ENCODE peak calls at places on chromosomes 3 and 15, in five cellular contexts. J is lower lobe of right lung, X is lung microvascular endothelial cell, Z is psoas muscle, U is upper lobe of right lung. E is an unnamed sample.
A peak's percentile ranks its signal among the peaks of the same experiment; 100 is the strongest.

GRCh38 chr3:148420251-148420650 is 277.5 kb upstream of the AGTR1 start:
- DNase-seq in J (no peak), X (no peak), Z (no peak), U (no peak), E (no peak)

GRCh38 chr3:175121225-175121624 is 262.1 kb downstream of the NAALADL2 start:
- DNase-seq in J (no peak), X (no peak), Z (no peak), U (no peak), E (no peak)

GRCh38 chr3:122080188-122080587 is 25.0 kb downstream of the CD86 start:
- DNase-seq in J (no peak), X (no peak), Z (no peak), U (no peak), E (no peak)

GRCh38 chr3:187979543-187979942 is 174.4 kb upstream of the LPP start:
- DNase-seq in J (no peak), X (no peak), Z (no peak), U (no peak), E (no peak)

GRCh38 chr15:93649691-93650235 is 560.8 kb upstream of the RGMA start:
- DNase-seq in J (no peak), X (no peak), Z (no peak), U (no peak), E (no peak)

GRCh38 chr3:104629038-104629437 is 737.7 kb upstream of the ALCAM start:
- DNase-seq in J (no peak), X (no peak), Z (no peak), U (no peak), E (no peak)

GRCh38 chr15:58074452-58074851 is 8.9 kb upstream of the ALDH1A2 start:
- DNase-seq in J (no peak), X (no peak), Z (no peak), U (no peak), E (no peak)

GRCh38 chr3:51340311-51340829 is 44.7 kb upstream of the MANF start:
- DNase-seq in J (no peak), X (peak; percentile 79), Z (no peak), U (no peak), E (no peak)

GRCh38 chr3:133489466-133490085 is 83.9 kb upstream of the CDV3 start:
- DNase-seq in J (no peak), X (no peak), Z (no peak), U (no peak), E (no peak)

GRCh38 chr3:106204160-106204868 is 335.5 kb upstream of the CBLB start:
- DNase-seq in J (no peak), X (no peak), Z (no peak), U (no peak), E (no peak)

GRCh38 chr3:194204793-194205065 is 68.8 kb downstream of the HES1 start:
- DNase-seq in J (no peak), X (no peak), Z (no peak), U (no peak), E (no peak)

GRCh38 chr3:146625117-146625775 is 20.1 kb upstream of the PLSCR5 start:
- DNase-seq in J (no peak), X (peak; percentile 9), Z (no peak), U (no peak), E (no peak)

GRCh38 chr3:5441401-5441800 is 253.9 kb downstream of the EDEM1 start:
- DNase-seq in J (no peak), X (no peak), Z (no peak), U (no peak), E (no peak)

GRCh38 chr15:80434926-80435720 is 30.9 kb downstream of the ARNT2 start:
- DNase-seq in J (no peak), X (no peak), Z (no peak), U (no peak), E (no peak)

GRCh38 chr3:182479335-182479734 is 314.0 kb upstream of the ATP11B start:
- DNase-seq in J (no peak), X (no peak), Z (no peak), U (no peak), E (no peak)

GRCh38 chr3:115084686-115085085 is 62.4 kb downstream of the ZBTB20 start:
- DNase-seq in J (no peak), X (no peak), Z (no peak), U (no peak), E (no peak)

GRCh38 chr3:50237133-50237651 is 1.2 kb downstream of the GNAI2 start:
- DNase-seq in J (peak; percentile 60), X (no peak), Z (peak; percentile 71), U (no peak), E (no peak)

GRCh38 chr3:48013288-48013980 is 2.8 kb downstream of the MAP4 start:
- DNase-seq in J (no peak), X (peak; percentile 38), Z (no peak), U (no peak), E (no peak)

GRCh38 chr3:49174586-49174985 is 3.2 kb downstream of the KLHDC8B start:
- DNase-seq in J (no peak), X (no peak), Z (no peak), U (no peak), E (no peak)

GRCh38 chr15:93900476-93901400 is 330.6 kb upstream of the MCTP2 start:
- DNase-seq in J (peak; percentile 38), X (no peak), Z (no peak), U (no peak), E (no peak)

GRCh38 chr15:66951976-66952375 is 113.4 kb upstream of the SMAD3 start:
- DNase-seq in J (no peak), X (no peak), Z (no peak), U (no peak), E (no peak)

GRCh38 chr15:100740105-100740504 is 137.7 kb downstream of the ASB7 start:
- DNase-seq in J (no peak), X (no peak), Z (no peak), U (no peak), E (no peak)

GRCh38 chr3:126343675-126344074 is 13.5 kb downstream of the KLF15 start:
- DNase-seq in J (peak; percentile 37), X (no peak), Z (peak; percentile 40), U (peak; percentile 64), E (peak; percentile 42)

GRCh38 chr15:45134682-45135604 is 5.1 kb downstream of the DUOX1 start:
- DNase-seq in J (peak; percentile 70), X (no peak), Z (no peak), U (peak; percentile 71), E (peak; percentile 77)

GRCh38 chr15:55791576-55792400 is 48.8 kb upstream of the PRTG start:
- DNase-seq in J (peak; percentile 72), X (peak; percentile 71), Z (no peak), U (peak; percentile 78), E (no peak)

GRCh38 chr3:177105623-177106022 is 91.7 kb downstream of the TBL1XR1 start:
- DNase-seq in J (no peak), X (no peak), Z (no peak), U (no peak), E (no peak)

GRCh38 chr15:88812137-88812536 is 8.9 kb downstream of the ACAN start:
- DNase-seq in J (no peak), X (no peak), Z (no peak), U (no peak), E (no peak)

GRCh38 chr3:169748670-169749069 is 16.2 kb downstream of the TERC start:
- DNase-seq in J (no peak), X (no peak), Z (no peak), U (no peak), E (no peak)

GRCh38 chr15:99485992-99486370 is 79.8 kb upstream of the MEF2A start:
- DNase-seq in J (no peak), X (peak; percentile 14), Z (no peak), U (no peak), E (no peak)

GRCh38 chr15:69302929-69303328 is 4.2 kb downstream of the PAQR5 start:
- DNase-seq in J (no peak), X (no peak), Z (no peak), U (no peak), E (peak; percentile 29)

GRCh38 chr15:51011212-51011611 is 83.5 kb downstream of the TNFAIP8L3 start:
- DNase-seq in J (no peak), X (no peak), Z (no peak), U (no peak), E (no peak)

GRCh38 chr3:87350367-87351199 is 74.2 kb upstream of the POU1F1 start:
- DNase-seq in J (no peak), X (peak; percentile 61), Z (no peak), U (no peak), E (no peak)

GRCh38 chr3:13548696-13549512 is at the start of gene FBLN2:
- DNase-seq in J (no peak), X (peak; percentile 65), Z (peak; percentile 84), U (peak; percentile 72), E (no peak)

GRCh38 chr15:64635486-64635815 is 139.9 kb downstream of the RBPMS2 start:
- DNase-seq in J (no peak), X (peak; percentile 73), Z (no peak), U (no peak), E (no peak)

GRCh38 chr3:176469694-176470205 is 727.5 kb downstream of the TBL1XR1 start:
- DNase-seq in J (no peak), X (no peak), Z (no peak), U (no peak), E (no peak)

GRCh38 chr3:69271098-69271497 is 114.8 kb downstream of the FRMD4B start:
- DNase-seq in J (no peak), X (no peak), Z (no peak), U (no peak), E (no peak)

GRCh38 chr3:12188681-12189287 is 30.1 kb upstream of the TIMP4 start:
- DNase-seq in J (no peak), X (no peak), Z (no peak), U (no peak), E (no peak)